ENCODE peak calls at places on chromosome 7, in eight cellular contexts. One of them, this sample, is unnamed.

GRCh38 chr7:1533569-1534329 is 3.2 kb downstream of the MAFK start:
- DNase-seq in RWPE1: peak; percentile 74
- DNase-seq in prostate gland: no peak
- DNase-seq in choroid plexus epithelial cell: peak; percentile 84
- DNase-seq in tibial nerve: no peak
- DNase-seq in progenitor cell of endocrine pancreas: no peak
- DNase-seq in heart right ventricle: peak; percentile 65
- DNase-seq in A549: peak; percentile 88
- DNase-seq in this sample: no peak

GRCh38 chr7:84042110-84042539 is 152.5 kb downstream of the SEMA3A start:
- DNase-seq in heart right ventricle: no peak
- DNase-seq in A549: peak; percentile 16
- DNase-seq in tibial nerve: no peak
- DNase-seq in progenitor cell of endocrine pancreas: no peak
- DNase-seq in choroid plexus epithelial cell: peak; percentile 79
- DNase-seq in RWPE1: peak; percentile 19
- DNase-seq in prostate gland: no peak
- DNase-seq in this sample: no peak

GRCh38 chr7:82325416-82325815 is 118.2 kb downstream of the CACNA2D1 start:
- DNase-seq in progenitor cell of endocrine pancreas: no peak
- DNase-seq in RWPE1: no peak
- DNase-seq in heart right ventricle: no peak
- DNase-seq in choroid plexus epithelial cell: no peak
- DNase-seq in tibial nerve: no peak
- DNase-seq in A549: no peak
- DNase-seq in prostate gland: no peak
- DNase-seq in this sample: no peak

GRCh38 chr7:158249692-158250091 is 337.9 kb downstream of the PTPRN2 start:
- DNase-seq in heart right ventricle: no peak
- DNase-seq in progenitor cell of endocrine pancreas: no peak
- DNase-seq in tibial nerve: no peak
- DNase-seq in choroid plexus epithelial cell: no peak
- DNase-seq in A549: no peak
- DNase-seq in prostate gland: no peak
- DNase-seq in RWPE1: no peak
- DNase-seq in this sample: no peak

GRCh38 chr7:140623995-140624902 is 16.4 kb downstream of the DENND2A start:
- DNase-seq in heart right ventricle: peak; percentile 65
- DNase-seq in progenitor cell of endocrine pancreas: no peak
- DNase-seq in RWPE1: no peak
- DNase-seq in prostate gland: no peak
- DNase-seq in choroid plexus epithelial cell: peak; percentile 79
- DNase-seq in tibial nerve: no peak
- DNase-seq in A549: no peak
- DNase-seq in this sample: no peak

GRCh38 chr7:90530263-90530662 is 60.8 kb downstream of the PTTG1IP2 start:
- DNase-seq in RWPE1: peak; percentile 20
- DNase-seq in prostate gland: no peak
- DNase-seq in tibial nerve: no peak
- DNase-seq in progenitor cell of endocrine pancreas: no peak
- DNase-seq in A549: no peak
- DNase-seq in heart right ventricle: no peak
- DNase-seq in choroid plexus epithelial cell: peak; percentile 60
- DNase-seq in this sample: no peak

GRCh38 chr7:157150825-157151412 is 12.2 kb downstream of the UBE3C start:
- DNase-seq in progenitor cell of endocrine pancreas: peak; percentile 45
- DNase-seq in choroid plexus epithelial cell: peak; percentile 65
- DNase-seq in tibial nerve: no peak
- DNase-seq in heart right ventricle: peak; percentile 29
- DNase-seq in A549: no peak
- DNase-seq in prostate gland: no peak
- DNase-seq in RWPE1: no peak
- DNase-seq in this sample: no peak

GRCh38 chr7:51014811-51015210 is 232.1 kb upstream of the GRB10 start:
- DNase-seq in RWPE1: no peak
- DNase-seq in prostate gland: no peak
- DNase-seq in progenitor cell of endocrine pancreas: no peak
- DNase-seq in choroid plexus epithelial cell: no peak
- DNase-seq in A549: no peak
- DNase-seq in heart right ventricle: no peak
- DNase-seq in tibial nerve: no peak
- DNase-seq in this sample: no peak

GRCh38 chr7:141409911-141410329 is 141.3 kb upstream of the AGK start:
- DNase-seq in heart right ventricle: no peak
- DNase-seq in RWPE1: no peak
- DNase-seq in tibial nerve: no peak
- DNase-seq in A549: no peak
- DNase-seq in choroid plexus epithelial cell: no peak
- DNase-seq in progenitor cell of endocrine pancreas: no peak
- DNase-seq in prostate gland: no peak
- DNase-seq in this sample: no peak

GRCh38 chr7:50166997-50167961 is 74.2 kb upstream of the ZPBP start:
- DNase-seq in heart right ventricle: no peak
- DNase-seq in A549: no peak
- DNase-seq in choroid plexus epithelial cell: no peak
- DNase-seq in RWPE1: no peak
- DNase-seq in tibial nerve: no peak
- DNase-seq in prostate gland: no peak
- DNase-seq in progenitor cell of endocrine pancreas: no peak
- DNase-seq in this sample: no peak

GRCh38 chr7:30173058-30173897 is 38.5 kb downstream of the MTURN start:
- DNase-seq in A549: peak; percentile 48
- DNase-seq in tibial nerve: peak; percentile 41
- DNase-seq in progenitor cell of endocrine pancreas: no peak
- DNase-seq in prostate gland: peak; percentile 91
- DNase-seq in choroid plexus epithelial cell: peak; percentile 74
- DNase-seq in heart right ventricle: peak; percentile 75
- DNase-seq in RWPE1: peak; percentile 93
- DNase-seq in this sample: no peak

GRCh38 chr7:81886211-81886764 is 116.4 kb upstream of the HGF start:
- DNase-seq in prostate gland: no peak
- DNase-seq in heart right ventricle: no peak
- DNase-seq in A549: no peak
- DNase-seq in progenitor cell of endocrine pancreas: no peak
- DNase-seq in tibial nerve: no peak
- DNase-seq in choroid plexus epithelial cell: no peak
- DNase-seq in RWPE1: no peak
- DNase-seq in this sample: no peak

GRCh38 chr7:2488272-2488645 is 12.1 kb upstream of the GRIFIN start:
- DNase-seq in tibial nerve: peak; percentile 68
- DNase-seq in RWPE1: no peak
- DNase-seq in progenitor cell of endocrine pancreas: no peak
- DNase-seq in choroid plexus epithelial cell: no peak
- DNase-seq in heart right ventricle: no peak
- DNase-seq in prostate gland: no peak
- DNase-seq in A549: no peak
- DNase-seq in this sample: no peak

GRCh38 chr7:91812388-91812787 is 68.1 kb downstream of the MTERF1 start:
- DNase-seq in RWPE1: no peak
- DNase-seq in tibial nerve: no peak
- DNase-seq in progenitor cell of endocrine pancreas: no peak
- DNase-seq in A549: no peak
- DNase-seq in prostate gland: no peak
- DNase-seq in choroid plexus epithelial cell: peak; percentile 44
- DNase-seq in heart right ventricle: no peak
- DNase-seq in this sample: no peak

GRCh38 chr7:102450242-102450641 is 14.4 kb downstream of the ALKBH4 start:
- DNase-seq in RWPE1: no peak
- DNase-seq in prostate gland: no peak
- DNase-seq in tibial nerve: no peak
- DNase-seq in choroid plexus epithelial cell: no peak
- DNase-seq in A549: no peak
- DNase-seq in heart right ventricle: no peak
- DNase-seq in progenitor cell of endocrine pancreas: no peak
- DNase-seq in this sample: no peak
- TF ChIP-seq CTCF in RWPE1: no peak
- TF ChIP-seq CTCF in prostate gland: no peak
- TF ChIP-seq CTCF in tibial nerve: no peak
- TF ChIP-seq CTCF in choroid plexus epithelial cell: peak; percentile 32
- TF ChIP-seq CTCF in A549: peak; percentile 22
- TF ChIP-seq CTCF in heart right ventricle: peak; percentile 14
- TF ChIP-seq CTCF in progenitor cell of endocrine pancreas: no peak
- TF ChIP-seq CTCF in this sample: no peak

DNA sequence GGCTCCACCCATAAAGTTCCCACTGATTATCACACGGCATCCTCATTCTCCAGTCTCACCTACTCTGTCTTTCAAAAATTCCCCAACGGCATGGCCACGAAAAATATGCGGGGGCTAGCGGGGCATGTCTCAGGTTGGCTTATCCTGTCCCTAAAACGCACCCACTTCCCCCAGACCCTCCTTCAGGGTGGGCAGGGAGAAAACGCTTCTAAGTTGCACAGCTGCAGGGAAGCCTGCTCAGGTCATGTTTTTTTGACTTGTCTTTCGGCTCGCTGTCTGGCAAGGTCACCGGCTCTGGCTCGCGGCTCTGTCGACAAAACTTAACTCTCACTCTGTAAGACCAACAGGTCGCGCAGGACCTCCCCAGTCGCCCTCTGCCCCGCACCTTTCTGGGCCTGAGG is 3.8 kb downstream of the CDK6 start:
- DNase-seq in choroid plexus epithelial cell: no peak
- DNase-seq in A549: no peak
- DNase-seq in tibial nerve: no peak
- DNase-seq in progenitor cell of endocrine pancreas: no peak
- DNase-seq in RWPE1: no peak
- DNase-seq in prostate gland: no peak
- DNase-seq in heart right ventricle: no peak
- DNase-seq in this sample: no peak
- TF ChIP-seq CTCF in choroid plexus epithelial cell: no peak
- TF ChIP-seq CTCF in A549: no peak
- TF ChIP-seq CTCF in tibial nerve: no peak
- TF ChIP-seq CTCF in progenitor cell of endocrine pancreas: no peak
- TF ChIP-seq CTCF in RWPE1: no peak
- TF ChIP-seq CTCF in prostate gland: no peak
- TF ChIP-seq CTCF in heart right ventricle: no peak
- TF ChIP-seq CTCF in this sample: no peak

GRCh38 chr7:123209786-123210185 is 10.0 kb upstream of the SLC13A1 start:
- DNase-seq in progenitor cell of endocrine pancreas: no peak
- DNase-seq in RWPE1: no peak
- DNase-seq in prostate gland: no peak
- DNase-seq in A549: no peak
- DNase-seq in choroid plexus epithelial cell: peak; percentile 71
- DNase-seq in heart right ventricle: no peak
- DNase-seq in tibial nerve: no peak
- DNase-seq in this sample: no peak

GRCh38 chr7:123211545-123211944 is 11.8 kb upstream of the SLC13A1 start:
- DNase-seq in tibial nerve: no peak
- DNase-seq in progenitor cell of endocrine pancreas: no peak
- DNase-seq in A549: no peak
- DNase-seq in choroid plexus epithelial cell: no peak
- DNase-seq in heart right ventricle: no peak
- DNase-seq in RWPE1: no peak
- DNase-seq in prostate gland: no peak
- DNase-seq in this sample: no peak

GRCh38 chr7:123204206-123204835 is 4.6 kb upstream of the SLC13A1 start:
- DNase-seq in choroid plexus epithelial cell: no peak
- DNase-seq in prostate gland: no peak
- DNase-seq in tibial nerve: no peak
- DNase-seq in heart right ventricle: no peak
- DNase-seq in RWPE1: no peak
- DNase-seq in A549: no peak
- DNase-seq in progenitor cell of endocrine pancreas: no peak
- DNase-seq in this sample: no peak

GRCh38 chr7:123210986-123211385 is 11.2 kb upstream of the SLC13A1 start:
- DNase-seq in progenitor cell of endocrine pancreas: no peak
- DNase-seq in RWPE1: no peak
- DNase-seq in prostate gland: no peak
- DNase-seq in heart right ventricle: no peak
- DNase-seq in tibial nerve: no peak
- DNase-seq in A549: no peak
- DNase-seq in choroid plexus epithelial cell: peak; percentile 23
- DNase-seq in this sample: no peak

DNA sequence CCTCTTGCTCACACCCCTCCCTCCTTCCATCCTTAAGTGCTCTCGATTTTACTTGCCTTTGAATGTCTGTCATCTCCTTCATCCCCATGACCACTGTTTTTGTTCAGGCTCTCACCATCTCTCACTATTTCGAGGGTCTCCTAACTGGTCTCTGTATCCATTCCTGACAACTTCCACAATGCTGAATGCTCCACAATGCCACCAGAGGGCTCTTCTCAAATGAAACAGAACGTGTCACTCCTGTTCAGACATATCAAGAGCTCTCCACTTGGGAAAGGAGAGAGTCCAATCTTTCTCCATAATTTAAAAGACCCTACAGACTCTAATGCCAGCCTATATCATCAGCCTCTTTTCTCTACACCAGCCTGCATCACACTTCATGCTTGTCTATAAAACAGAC is 9.0 kb upstream of the SLC13A1 start:
- DNase-seq in RWPE1: no peak
- DNase-seq in prostate gland: no peak
- DNase-seq in tibial nerve: no peak
- DNase-seq in choroid plexus epithelial cell: peak; percentile 73
- DNase-seq in A549: peak; percentile 6
- DNase-seq in heart right ventricle: no peak
- DNase-seq in progenitor cell of endocrine pancreas: no peak
- DNase-seq in this sample: no peak
- TF ChIP-seq CTCF in RWPE1: no peak
- TF ChIP-seq CTCF in prostate gland: no peak
- TF ChIP-seq CTCF in tibial nerve: no peak
- TF ChIP-seq CTCF in choroid plexus epithelial cell: peak; percentile 83
- TF ChIP-seq CTCF in A549: no peak
- TF ChIP-seq CTCF in heart right ventricle: peak; percentile 15
- TF ChIP-seq CTCF in progenitor cell of endocrine pancreas: peak; percentile 36
- TF ChIP-seq CTCF in this sample: no peak

GRCh38 chr7:149879801-149880738 is 6.3 kb downstream of the ATP6V0E2 start:
- DNase-seq in A549: no peak
- DNase-seq in prostate gland: peak; percentile 3
- DNase-seq in progenitor cell of endocrine pancreas: no peak
- DNase-seq in heart right ventricle: no peak
- DNase-seq in RWPE1: no peak
- DNase-seq in tibial nerve: no peak
- DNase-seq in choroid plexus epithelial cell: no peak
- DNase-seq in this sample: no peak
- TF ChIP-seq CTCF in A549: no peak
- TF ChIP-seq CTCF in prostate gland: no peak
- TF ChIP-seq CTCF in progenitor cell of endocrine pancreas: no peak
- TF ChIP-seq CTCF in heart right ventricle: no peak
- TF ChIP-seq CTCF in RWPE1: no peak
- TF ChIP-seq CTCF in tibial nerve: no peak
- TF ChIP-seq CTCF in choroid plexus epithelial cell: no peak
- TF ChIP-seq CTCF in this sample: no peak